ENCODE peak calls at places on chromosomes 5 and 9, in eight cellular contexts. F, G, Y, V, A, B, R and H are unnamed samples.

GRCh38 chr9:137294091-137294683 is 7.9 kb downstream of the NRARP start:
- DNase-seq in G (peak; percentile 52), Y (no peak), B (peak; percentile 79), F (no peak), V (peak; percentile 71), R (no peak), A (no peak), H (no peak)

GRCh38 chr5:62649476-62650113 is 71.0 kb downstream of the LRRC70 start:
- DNase-seq in G (no peak), V (peak; percentile 54), A (no peak), F (no peak), Y (no peak), B (no peak), R (no peak), H (no peak)

GRCh38 chr9:86353591-86354047 is 591 bp downstream of the TUT7 start:
- DNase-seq in A (no peak), G (no peak), R (no peak), B (peak; percentile 59), F (no peak), Y (peak; percentile 23), V (no peak), H (no peak)

GRCh38 chr9:94726495-94727191 is at the start of gene AOPEP:
- DNase-seq in B (peak; percentile 100), A (peak; percentile 99), G (peak; percentile 99), Y (peak; percentile 99), V (peak; percentile 92), R (peak; percentile 98), F (peak; percentile 65), H (peak; percentile 72)

GRCh38 chr9:8858250-8859161 is 1058.9 kb upstream of the DMAC1 start:
- DNase-seq in Y (peak; percentile 41), G (peak; percentile 25), A (no peak), B (peak; percentile 41), F (no peak), R (no peak), V (peak; percentile 15), H (no peak)

GRCh38 chr9:93673844-93674334 is 97.5 kb downstream of the PHF2 start:
- DNase-seq in Y (no peak), B (peak; percentile 1), A (no peak), R (peak; percentile 4), V (no peak), F (no peak), G (peak; percentile 5), H (no peak)

GRCh38 chr5:158599132-158599531 is 500.6 kb downstream of the EBF1 start:
- DNase-seq in A (no peak), V (peak; percentile 14), B (no peak), G (no peak), F (peak; percentile 53), R (no peak), Y (no peak), H (no peak)

GRCh38 chr5:154829589-154830218 is 20.7 kb downstream of the FAXDC2 start:
- DNase-seq in V (no peak), Y (no peak), R (no peak), G (no peak), F (no peak), A (no peak), B (peak; percentile 57), H (no peak)

GRCh38 chr9:120909904-120910303 is 16.7 kb downstream of the TRAF1 start:
- DNase-seq in A (no peak), F (no peak), G (no peak), V (no peak), Y (no peak), B (no peak), R (no peak), H (no peak)

GRCh38 chr5:96433066-96433447 is at the start of gene PCSK1:
- DNase-seq in F (no peak), V (no peak), R (no peak), Y (peak; percentile 33), B (no peak), A (no peak), G (peak; percentile 50), H (no peak)

GRCh38 chr9:87667164-87667738 is 58.7 kb upstream of the CTSL start:
- DNase-seq in Y (peak; percentile 20), F (no peak), G (peak; percentile 41), R (no peak), A (no peak), B (no peak), V (peak; percentile 7), H (no peak)